ENCODE peak calls at places on chromosomes 12 and 14, in four cellular contexts. B, G, S and V are unnamed samples.
A peak's percentile ranks its signal among the peaks of the same experiment; 100 is the strongest.

GRCh38 chr14:91390165-91390778 is 27.3 kb downstream of the CCDC88C start:
- DNase-seq in B (no peak), G (no peak), S (no peak), V (no peak)

GRCh38 chr14:98494582-98494981 is 777.4 kb downstream of the BCL11B start:
- DNase-seq in B (peak; percentile 98), G (no peak), S (peak; percentile 13), V (no peak)

GRCh38 chr12:50120521-50120920 is 8.5 kb downstream of the COX14 start:
- DNase-seq in B (no peak), G (no peak), S (no peak), V (no peak)

GRCh38 chr12:94091624-94092023 is 56.8 kb upstream of the PLXNC1 start:
- DNase-seq in B (no peak), G (no peak), S (no peak), V (no peak)

GRCh38 chr14:49408187-49408963 is 177.8 kb downstream of the RPS29 start:
- DNase-seq in B (no peak), G (no peak), S (no peak), V (no peak)

GRCh38 chr12:50110762-50111416 is 1.1 kb upstream of the COX14 start:
- DNase-seq in B (no peak), G (peak; percentile 86), S (no peak), V (no peak)

GRCh38 chr14:44149597-44149996 is 357.5 kb downstream of the FSCB start:
- DNase-seq in B (peak; percentile 17), G (no peak), S (no peak), V (no peak)

GRCh38 chr14:31109257-31109656 is 83.1 kb upstream of the STRN3 start:
- DNase-seq in B (no peak), G (no peak), S (no peak), V (no peak)

GRCh38 chr14:34161351-34162169 is 210.7 kb upstream of the EGLN3 start:
- DNase-seq in B (peak; percentile 92), G (no peak), S (no peak), V (no peak)